ENCODE peak calls at places on chromosome 1, in seven cellular contexts. R is H1; S is K562; Z is transverse colon; O is adrenal gland; I is IMR-90; D is CD8-positive, alpha-beta T cell. F is an unnamed sample. For H3K4me1 and H3K36me3, the result is how much of the 10 kb centered on the place peaks cover.

GRCh38 chr1:24080131-24080530 is 31.8 kb downstream of the MYOM3 start:
- DNase-seq in R (no peak), S (no peak), Z (no peak), O (no peak), I (no peak), D (no peak), F (no peak)

GRCh38 chr1:240310226-240310925 is 218.7 kb downstream of the FMN2 start:
- DNase-seq in R (no peak), S (no peak), Z (no peak), O (no peak), I (peak), D (no peak), F (no peak)

GRCh38 chr1:111222308-111223125 is 5.0 kb upstream of the CHI3L2 start:
- DNase-seq in R (peak), S (peak), Z (peak), O (peak), I (peak), D (peak), F (no peak)

GRCh38 chr1:177174921-177175634 is 4.3 kb downstream of the BRINP2 start:
- DNase-seq in R (no peak), S (peak), Z (no peak), O (peak), I (no peak), D (no peak), F (no peak)

GRCh38 chr1:7589774-7590425 is 181.2 kb upstream of the VAMP3 start:
- DNase-seq in R (no peak), S (no peak), Z (no peak), O (no peak), I (peak), D (no peak), F (no peak)

GRCh38 chr1:1080122-1080753 is 6.1 kb upstream of the RNF223 start:
- DNase-seq in R (peak), S (peak), Z (peak), O (no peak), I (peak), D (no peak), F (peak)

GRCh38 chr1:22119626-22120468 is 23.1 kb downstream of the WNT4 start:
- DNase-seq in R (no peak), S (no peak), Z (no peak), O (no peak), I (no peak), D (no peak), F (no peak)

GRCh38 chr1:198175418-198176170 is 18.8 kb downstream of the NEK7 start:
- DNase-seq in R (no peak), S (no peak), Z (no peak), O (no peak), I (peak), D (no peak), F (no peak)

GRCh38 chr1:63877816-63878215 is 104.0 kb downstream of the ROR1 start:
- DNase-seq in R (no peak), S (no peak), Z (no peak), O (no peak), I (peak), D (no peak), F (peak)

GRCh38 chr1:223708001-223708359 is 4.4 kb upstream of the CAPN2 start:
- DNase-seq in R (no peak), S (no peak), Z (peak), O (no peak), I (no peak), D (no peak), F (peak)

GRCh38 chr1:119611701-119612113 is 36.4 kb downstream of the ZNF697 start:
- DNase-seq in R (peak), S (peak), Z (peak), O (peak), I (no peak), D (peak), F (peak)

GRCh38 chr1:205438213-205439158 is 16.6 kb upstream of the LEMD1 start:
- DNase-seq in R (peak), S (peak), Z (peak), O (peak), I (peak), D (no peak), F (peak)

GRCh38 chr1:67053535-67053784 is 488 bp downstream of the SLC35D1 start:
- DNase-seq in R (peak), S (peak), Z (peak), O (peak), I (no peak), D (peak), F (peak)

GRCh38 chr1:3415260-3415952 is 39.1 kb upstream of the ARHGEF16 start:
- DNase-seq in R (no peak), S (no peak), Z (no peak), O (no peak), I (no peak), D (no peak), F (no peak)

DNA sequence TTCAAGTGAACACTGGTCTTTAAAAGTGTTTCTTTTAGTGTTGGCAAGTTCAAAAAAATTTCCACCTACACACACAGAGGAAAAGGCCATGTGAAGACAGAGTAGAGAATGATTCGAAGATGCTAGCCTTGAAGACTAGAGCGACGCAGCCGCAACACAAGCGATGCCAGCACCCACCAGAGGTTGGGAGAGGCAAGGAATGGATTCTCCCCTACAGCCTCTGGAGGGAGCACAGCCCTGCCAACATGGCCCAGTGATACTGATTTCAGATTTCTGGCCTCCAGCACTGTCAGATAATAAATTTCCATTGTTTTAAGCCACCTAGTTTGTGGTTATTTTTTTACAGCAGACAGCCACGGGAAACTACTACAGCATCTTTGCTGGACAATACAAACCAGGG is 6.9 kb upstream of the ADAR start:
- DNase-seq in R (no peak), S (no peak), Z (no peak), O (peak), I (no peak), D (no peak), F (no peak)
- H3K4me1 ChIP-seq in R (under half), S (under half), Z (under half), O (under half), I (under half), D (under half), F (under half)

GRCh38 chr1:156538711-156539440 is 33.5 kb downstream of the IQGAP3 start:
- DNase-seq in R (no peak), S (no peak), Z (no peak), O (no peak), I (no peak), D (no peak), F (no peak)
- H3K36me3 ChIP-seq in R (under half), S (half or more), Z (under half), O (under half), I (under half), D (under half), F (under half)

GRCh38 chr1:156667610-156667967 is 9.6 kb downstream of the NES start:
- DNase-seq in R (no peak), S (no peak), Z (no peak), O (no peak), I (peak), D (no peak), F (no peak)
- H3K4me1 ChIP-seq in R (under half), S (under half), Z (under half), O (under half), I (under half), D (under half), F (half or more)

DNA sequence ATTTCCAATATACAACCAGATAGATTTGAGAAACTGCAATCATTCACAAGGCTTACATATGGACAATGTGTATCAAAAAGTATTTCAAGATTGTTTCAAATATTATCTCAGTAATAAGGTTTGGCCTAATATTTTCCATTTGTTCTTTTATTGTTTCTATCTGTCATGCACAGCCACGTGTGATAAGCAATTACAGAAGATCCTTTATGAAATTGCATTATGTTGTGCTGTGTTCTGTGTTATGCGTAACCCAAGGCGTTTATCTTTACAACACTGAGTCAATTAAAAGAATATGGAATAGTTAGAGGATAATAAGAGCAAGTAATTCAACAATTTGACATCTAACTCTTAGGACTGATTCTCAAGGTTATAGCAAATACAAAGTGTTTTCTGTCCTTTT is 1009.3 kb upstream of the PRMT6 start:
- DNase-seq in R (no peak), S (no peak), Z (no peak), O (no peak), I (no peak), D (no peak), F (no peak)
- H3K36me3 ChIP-seq in R (under half), S (under half), Z (under half), O (under half), I (under half), D (under half), F (under half)

DNA sequence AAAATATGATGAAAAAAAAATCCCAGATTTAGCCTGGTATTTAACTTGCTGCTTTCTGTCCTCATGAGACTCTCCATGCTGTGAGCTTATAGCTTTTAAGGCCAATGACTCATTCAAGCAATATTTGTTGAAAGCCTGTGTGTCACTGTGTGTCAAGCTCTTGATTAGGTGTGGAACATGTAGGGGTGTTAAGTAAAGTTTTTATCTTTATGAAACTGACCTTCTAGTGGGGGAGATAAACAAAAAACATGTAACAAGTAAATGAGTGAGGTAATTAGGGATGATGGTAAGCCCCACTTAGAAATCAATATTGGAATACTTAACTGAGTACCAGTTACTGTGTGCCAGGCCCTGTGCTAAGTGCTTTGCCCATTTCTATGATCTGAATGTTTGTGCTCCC is 44.8 kb upstream of the CCDC190 start:
- DNase-seq in R (no peak), S (no peak), Z (no peak), O (no peak), I (peak), D (no peak), F (no peak)
- H3K4me1 ChIP-seq in R (under half), S (under half), Z (under half), O (under half), I (under half), D (under half), F (under half)

F was measured in upper lobe of left lung.